ENCODE peak calls at places on chromosomes 11 and 22, in six cellular contexts. O, Y, N, C, Z and K are unnamed samples.

GRCh38 chr11:61061081-61061826 is 41.0 kb upstream of the CD5 start:
- DNase-seq in Y (peak; percentile 97), N (no peak), C (no peak), O (no peak), Z (no peak), K (peak; percentile 83)

GRCh38 chr11:32153747-32154146 is 62.9 kb downstream of the RCN1 start:
- DNase-seq in O (no peak), C (no peak), N (no peak), Z (no peak), Y (no peak), K (no peak)

GRCh38 chr11:115162919-115163318 is 341.3 kb downstream of the CADM1 start:
- DNase-seq in C (no peak), O (no peak), Y (no peak), Z (no peak), N (no peak), K (no peak)

GRCh38 chr11:129372609-129373488 is 2.8 kb upstream of the BARX2 start:
- DNase-seq in Y (no peak), O (no peak), N (no peak), C (no peak), Z (no peak), K (no peak)

GRCh38 chr11:47551086-47551485 is 1.8 kb downstream of the CELF1 start:
- DNase-seq in O (peak; percentile 45), C (peak; percentile 21), Y (no peak), N (peak; percentile 57), Z (peak; percentile 46), K (peak; percentile 62)

GRCh38 chr11:10930224-10930960 is 72.5 kb upstream of the ZBED5 start:
- DNase-seq in O (no peak), Z (no peak), C (peak; percentile 48), N (no peak), Y (no peak), K (no peak)

GRCh38 chr11:47980093-47980906 is at the start of gene PTPRJ:
- DNase-seq in Y (no peak), C (peak; percentile 32), O (peak; percentile 73), Z (peak; percentile 88), N (no peak), K (peak; percentile 79)

GRCh38 chr22:42920101-42920820 is 63.2 kb upstream of the ARFGAP3 start:
- DNase-seq in N (no peak), Y (no peak), O (no peak), Z (no peak), C (no peak), K (no peak)

GRCh38 chr11:133531450-133531849 is 851 bp downstream of the OPCML start:
- DNase-seq in Z (no peak), O (no peak), C (no peak), Y (no peak), N (no peak), K (no peak)

GRCh38 chr22:50506611-50507420 is 686 bp downstream of the LMF2 start:
- DNase-seq in C (no peak), Y (no peak), Z (peak; percentile 21), N (no peak), O (no peak), K (peak; percentile 33)

GRCh38 chr22:22080270-22080669 is 97.7 kb upstream of the TOP3B start:
- DNase-seq in N (no peak), C (no peak), O (no peak), Y (no peak), Z (no peak), K (no peak)

GRCh38 chr11:113847580-113847979 is 27.8 kb downstream of the USP28 start:
- DNase-seq in O (no peak), Y (no peak), Z (no peak), C (no peak), N (no peak), K (no peak)

GRCh38 chr11:35274909-35275807 is 136.2 kb downstream of the CD44 start:
- DNase-seq in C (no peak), N (peak; percentile 3), Y (no peak), Z (no peak), O (peak; percentile 27), K (no peak)

GRCh38 chr22:41550952-41551491 is 6.8 kb upstream of the POLR3H start:
- DNase-seq in Z (no peak), C (no peak), Y (no peak), N (no peak), O (no peak), K (no peak)

GRCh38 chr22:41543854-41544670 is at the start of gene POLR3H:
- DNase-seq in C (peak; percentile 98), O (peak; percentile 82), N (peak; percentile 95), Z (peak; percentile 95), Y (peak; percentile 90), K (peak; percentile 97)

GRCh38 chr22:41551882-41552582 is 7.8 kb upstream of the POLR3H start:
- DNase-seq in Y (no peak), N (no peak), C (no peak), Z (no peak), O (no peak), K (no peak)

GRCh38 chr22:41544671-41545476 is 604 bp upstream of the POLR3H start:
- DNase-seq in Y (no peak), Z (no peak), C (no peak), N (no peak), O (no peak), K (no peak)

GRCh38 chr22:41548830-41549211 is 4.6 kb upstream of the POLR3H start:
- DNase-seq in N (no peak), O (no peak), C (no peak), Y (no peak), Z (no peak), K (no peak)
- H3K4me3 ChIP-seq in N (peak overlapping the region; percentile 67), O (no peak overlapping the region), C (no peak overlapping the region), Y (no peak overlapping the region), Z (no peak overlapping the region), K (no peak overlapping the region)

DNA sequence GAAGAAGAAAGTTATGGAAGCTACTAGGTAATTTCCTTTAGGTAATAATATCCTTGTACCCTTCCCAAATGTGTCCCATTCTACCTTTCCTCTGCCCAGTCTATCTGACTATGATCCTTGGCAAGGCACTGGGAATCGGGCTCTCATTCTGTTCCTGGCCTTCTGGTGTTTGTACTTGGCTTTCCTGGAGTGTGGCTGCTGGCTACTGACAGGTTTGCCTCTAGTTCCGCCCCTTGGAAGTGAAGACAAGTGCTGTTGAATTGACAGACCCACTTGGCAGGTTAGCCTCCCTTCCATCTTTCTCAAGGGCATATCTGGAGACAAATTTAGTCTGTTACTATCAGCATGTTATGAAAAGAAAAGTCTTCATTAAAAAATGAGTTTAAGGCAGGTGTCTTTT is 287.2 kb upstream of the PDGFD start:
- DNase-seq in N (no peak), C (no peak), Z (no peak), Y (no peak), O (no peak), K (no peak)
- TF ChIP-seq MYC in N (no peak), C (no peak), Z (no peak), Y (no peak), O (no peak), K (no peak)

GRCh38 chr11:64759722-64760719 is at the start of gene PYGM:
- DNase-seq in O (no peak), C (no peak), Z (peak; percentile 44), Y (no peak), N (no peak), K (peak; percentile 73)
- TF ChIP-seq POLR2A in O (no peak), C (no peak), Z (no peak), Y (peak; percentile 51), N (no peak), K (no peak)

GRCh38 chr11:3797329-3798090 is at the start of gene NUP98:
- DNase-seq in Z (peak; percentile 98), O (peak; percentile 98), N (peak; percentile 99), Y (peak; percentile 99), C (peak; percentile 100), K (peak; percentile 100)

GRCh38 chr11:3796346-3796745 is 1.0 kb downstream of the NUP98 start:
- DNase-seq in O (no peak), N (no peak), C (peak; percentile 17), Z (no peak), Y (no peak), K (no peak)

GRCh38 chr11:3799143-3799542 is 1.8 kb upstream of the NUP98 start:
- DNase-seq in Z (no peak), N (no peak), C (no peak), Y (no peak), O (no peak), K (no peak)

GRCh38 chr11:3796796-3797328 is 492 bp downstream of the NUP98 start:
- DNase-seq in Y (no peak), C (no peak), Z (no peak), O (peak; percentile 49), N (peak; percentile 27), K (no peak)

GRCh38 chr11:3795131-3796092 is 1.9 kb downstream of the NUP98 start:
- DNase-seq in Z (no peak), C (no peak), Y (no peak), N (no peak), O (no peak), K (no peak)
- H3K4me3 ChIP-seq in Z (peak overlapping the region; percentile 86), C (peak overlapping the region; percentile 99), Y (peak overlapping the region; percentile 91), N (peak overlapping the region; percentile 98), O (peak overlapping the region; percentile 100), K (peak overlapping the region; percentile 89)

DNA sequence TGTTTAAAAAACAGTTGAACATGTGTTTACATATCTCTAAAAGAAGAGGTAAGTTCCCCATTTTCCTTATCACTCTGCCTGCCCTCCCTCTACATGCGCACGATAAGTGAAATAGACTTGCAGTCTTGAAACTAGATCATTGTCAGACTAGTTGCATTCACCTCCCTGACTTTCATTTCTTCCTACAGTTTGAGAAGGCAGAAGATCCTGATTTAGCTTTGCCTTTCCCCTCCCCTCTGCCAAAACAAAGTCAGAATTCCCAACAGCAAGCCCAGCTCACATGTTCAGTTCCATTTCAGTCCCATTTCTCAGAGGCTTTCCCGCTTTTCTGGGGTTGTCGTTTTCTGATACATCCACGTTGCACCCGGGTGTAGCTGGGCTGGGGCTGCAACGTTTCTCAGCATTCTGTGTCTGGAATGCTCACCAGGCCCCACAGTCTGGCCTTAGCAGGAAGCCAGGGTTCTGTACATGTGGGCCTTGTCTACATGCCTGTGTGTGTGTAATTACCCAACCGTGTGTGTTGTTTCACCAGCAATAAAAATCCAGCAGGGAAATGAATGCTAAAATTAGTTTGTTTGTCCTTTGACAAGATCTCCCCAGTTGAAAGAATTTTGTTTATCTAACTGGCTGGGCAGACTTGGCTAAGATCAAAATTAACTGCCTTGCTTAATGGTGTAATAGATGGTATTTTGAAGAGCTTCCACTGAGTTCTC is 179.2 kb downstream of the DBX1 start:
- DNase-seq in Y (no peak), Z (peak; percentile 33), O (no peak), N (peak; percentile 40), C (peak; percentile 88), K (no peak)
- TF ChIP-seq MYC in Y (no peak), Z (no peak), O (no peak), N (no peak), C (no peak), K (no peak)

GRCh38 chr22:27116295-27116694 is 458.9 kb downstream of the MIAT start:
- DNase-seq in Y (no peak), Z (no peak), O (no peak), N (no peak), C (no peak), K (no peak)
- TF ChIP-seq POLR2A in Y (no peak), Z (no peak), O (no peak), N (no peak), C (no peak), K (no peak)

GRCh38 chr11:108958446-108959123 is 293.7 kb downstream of the DDX10 start:
- DNase-seq in O (no peak), Y (no peak), Z (no peak), C (peak; percentile 54), N (no peak), K (peak; percentile 59)
- H3K4me3 ChIP-seq in O (no peak overlapping the region), Y (no peak overlapping the region), Z (no peak overlapping the region), C (no peak overlapping the region), N (no peak overlapping the region), K (no peak overlapping the region)